ENCODE peak calls at places on chromosomes 7 and 10, in five cellular contexts. F is left lung; V is activated T-cell treated with anti-CD3 and anti-CD28 coated beads, Interleukin-2, amount 50 U/mL, for 72 hours; Z is aorta; E is memory B cell. Y is an unnamed sample.

GRCh38 chr7:75064291-75064690 is 9.3 kb downstream of the RCC1L start:
- ATAC-seq in F (no peak), Z (no peak), E (no peak), V (no peak), Y (no peak)

GRCh38 chr7:105289704-105290103 is 99.0 kb downstream of the SRPK2 start:
- ATAC-seq in E (no peak), F (no peak), Z (no peak), V (peak), Y (peak)

GRCh38 chr7:149377386-149377785 is 83.5 kb downstream of the ZNF777 start:
- ATAC-seq in Z (no peak), V (no peak), F (no peak), E (no peak), Y (no peak)

GRCh38 chr7:140518370-140519006 is 39.2 kb upstream of the MKRN1 start:
- ATAC-seq in E (no peak), F (no peak), V (no peak), Z (peak), Y (no peak)

GRCh38 chr7:45874408-45875131 is 1.7 kb upstream of the CCDC201 start:
- ATAC-seq in F (peak), V (no peak), E (no peak), Z (no peak), Y (no peak)

GRCh38 chr10:51705774-51706173 is 6.4 kb upstream of the CSTF2T start:
- ATAC-seq in Z (peak), E (no peak), V (no peak), F (no peak), Y (no peak)

GRCh38 chr7:1945558-1945957 is 275.5 kb downstream of the ELFN1 start:
- ATAC-seq in Z (no peak), E (no peak), F (no peak), V (no peak), Y (no peak)

GRCh38 chr10:31949266-31949665 is 20.6 kb upstream of the ARHGAP12 start:
- ATAC-seq in Z (no peak), V (no peak), E (no peak), F (peak), Y (no peak)

GRCh38 chr10:71878327-71879034 is 27.4 kb upstream of the PSAP start:
- ATAC-seq in E (peak), Z (no peak), V (peak), F (peak), Y (peak)

GRCh38 chr10:110845756-110846620 is 25.7 kb upstream of the PDCD4 start:
- ATAC-seq in V (no peak), Z (no peak), F (peak), E (no peak), Y (no peak)

GRCh38 chr7:101112233-101112632 is 14.7 kb upstream of the SERPINE1 start:
- ATAC-seq in V (no peak), F (no peak), E (no peak), Z (peak), Y (no peak)

GRCh38 chr10:114632869-114633715 is 25.0 kb downstream of the ABLIM1 start:
- ATAC-seq in E (no peak), Z (peak), F (peak), V (no peak), Y (peak)

GRCh38 chr7:130256716-130257115 is 9.9 kb upstream of the CPA2 start:
- ATAC-seq in F (no peak), Z (no peak), E (no peak), V (no peak), Y (no peak)

GRCh38 chr7:27185013-27185707 is at the start of gene HOXA11:
- ATAC-seq in E (no peak), V (peak), F (no peak), Z (peak), Y (peak)

GRCh38 chr7:141701489-141702046 is 398 bp downstream of the DENND11 start:
- ATAC-seq in E (peak), V (peak), F (peak), Z (peak), Y (peak)

GRCh38 chr7:52455571-52455970 is 579.9 kb upstream of the POM121L12 start:
- ATAC-seq in Z (no peak), F (no peak), E (no peak), V (no peak), Y (no peak)

GRCh38 chr7:36889182-36889581 is 164.9 kb upstream of the AOAH start:
- ATAC-seq in E (no peak), Z (no peak), V (no peak), F (no peak), Y (no peak)

GRCh38 chr7:92797284-92797683 is 39.1 kb downstream of the CDK6 start:
- ATAC-seq in Z (no peak), V (no peak), F (no peak), E (no peak), Y (no peak)

GRCh38 chr10:69869291-69869841 is 67.7 kb downstream of the COL13A1 start:
- ATAC-seq in E (no peak), F (no peak), Z (no peak), V (no peak), Y (no peak)

GRCh38 chr10:34380816-34381215 is 434.3 kb downstream of the PARD3 start:
- ATAC-seq in Z (no peak), E (no peak), F (no peak), V (no peak), Y (no peak)

GRCh38 chr7:155261031-155261985 is 36.4 kb upstream of the INSIG1 start:
- ATAC-seq in E (no peak), V (no peak), Z (no peak), F (no peak), Y (no peak)

GRCh38 chr10:79068203-79068561 is 584 bp upstream of the ZMIZ1 start:
- ATAC-seq in V (peak), Z (no peak), F (no peak), E (no peak), Y (peak)

GRCh38 chr7:6200971-6201370 is 71.5 kb downstream of the CYTH3 start:
- ATAC-seq in V (no peak), F (no peak), E (no peak), Z (no peak), Y (no peak)

GRCh38 chr10:71968553-71969474 is 4.6 kb downstream of the CHST3 start:
- ATAC-seq in F (no peak), Z (no peak), V (no peak), E (no peak), Y (no peak)

GRCh38 chr10:93991596-93992284 is 2.0 kb upstream of the PLCE1 start:
- ATAC-seq in Z (peak), E (no peak), V (no peak), F (peak), Y (no peak)

GRCh38 chr7:106568002-106568679 is 92.8 kb downstream of the CCDC71L start:
- ATAC-seq in F (no peak), Z (no peak), V (no peak), E (no peak), Y (no peak)

GRCh38 chr10:43037942-43038782 is 38.7 kb upstream of the RET start:
- ATAC-seq in Z (peak), V (no peak), E (no peak), F (no peak), Y (no peak)

GRCh38 chr7:31311465-31312074 is 29.0 kb downstream of the NEUROD6 start:
- ATAC-seq in E (no peak), V (no peak), Z (no peak), F (peak), Y (no peak)

GRCh38 chr7:143417734-143418378 is 9.2 kb upstream of the EPHA1 start:
- ATAC-seq in E (no peak), Z (no peak), F (no peak), V (peak), Y (peak)

GRCh38 chr10:17290226-17290625 is 62.2 kb downstream of the VIM start:
- ATAC-seq in E (no peak), V (peak), Z (no peak), F (peak), Y (peak)

GRCh38 chr10:22324893-22325271 is 4.0 kb downstream of the BMI1 start:
- ATAC-seq in F (no peak), E (no peak), Z (no peak), V (no peak), Y (no peak)

GRCh38 chr7:76064208-76064970 is 16.5 kb downstream of the MDH2 start:
- ATAC-seq in F (no peak), E (no peak), V (no peak), Z (no peak), Y (no peak)

GRCh38 chr10:3797750-3798149 is 12.7 kb upstream of the KLF6 start:
- ATAC-seq in E (no peak), F (no peak), Z (no peak), V (peak), Y (peak)

GRCh38 chr7:43577485-43577951 is 5.4 kb upstream of the STK17A start:
- ATAC-seq in Z (no peak), F (peak), E (no peak), V (peak), Y (no peak)

GRCh38 chr7:4689668-4690067 is 7.6 kb downstream of the FOXK1 start:
- ATAC-seq in E (peak), F (no peak), V (no peak), Z (no peak), Y (no peak)

GRCh38 chr7:51038573-51038972 is 255.9 kb upstream of the GRB10 start:
- ATAC-seq in V (no peak), E (no peak), F (no peak), Z (no peak), Y (no peak)

GRCh38 chr10:78774614-78774998 is 294.2 kb upstream of the ZMIZ1 start:
- ATAC-seq in F (no peak), Z (no peak), E (no peak), V (no peak), Y (no peak)